ENCODE peak calls at places on chromosome 11, in six cellular contexts. A is H9, V is IMR-90, X is neuronal stem cell, F is mesenchymal stem cell, R is H1. Y is an unnamed sample.

GRCh38 chr11:2665747-2666710 is 33.8 kb downstream of the KCNQ1OT1 start:
- DNase-seq in A (peak), X (no peak), F (no peak), R (no peak), V (no peak), Y (no peak)

GRCh38 chr11:125978171-125978570 is 32.3 kb downstream of the VSIG10L2 start:
- DNase-seq in F (no peak), X (no peak), V (no peak), A (no peak), R (no peak), Y (no peak)

GRCh38 chr11:60018058-60018457 is 1.1 kb downstream of the OOSP4B start:
- DNase-seq in F (no peak), A (no peak), X (no peak), R (no peak), V (no peak), Y (no peak)

GRCh38 chr11:134119094-134119493 is 50.2 kb downstream of the JAM3 start:
- DNase-seq in A (no peak), R (no peak), F (peak), V (peak), X (no peak), Y (no peak)

GRCh38 chr11:118530683-118531596 is at the start of gene TMEM25:
- DNase-seq in A (peak), F (peak), V (peak), X (peak), R (peak), Y (peak)

GRCh38 chr11:628056-628455 is 1.1 kb upstream of the SCT start:
- DNase-seq in F (no peak), V (no peak), A (no peak), X (no peak), R (peak), Y (no peak)

GRCh38 chr11:82692981-82693380 is 40.7 kb downstream of the FAM181B start:
- DNase-seq in F (no peak), A (no peak), X (no peak), V (no peak), R (no peak), Y (no peak)

GRCh38 chr11:1938343-1939005 is 8.7 kb upstream of the MRPL23 start:
- DNase-seq in A (no peak), R (peak), F (no peak), V (no peak), X (no peak), Y (no peak)

GRCh38 chr11:10728779-10729472 is 22.1 kb upstream of the CTR9 start:
- DNase-seq in F (peak), X (peak), V (peak), A (peak), R (peak), Y (no peak)
- H3K4ac ChIP-seq in F (peak), X (no peak), V (peak), A (no peak), R (no peak), Y (no peak)

GRCh38 chr11:69702769-69703510 is 882 bp downstream of the FGF19 start:
- DNase-seq in A (peak), X (no peak), R (peak), V (no peak), F (peak), Y (no peak)
- H3K23ac ChIP-seq in A (no peak), X (peak), R (no peak), V (no peak), F (no peak), Y (no peak)

DNA sequence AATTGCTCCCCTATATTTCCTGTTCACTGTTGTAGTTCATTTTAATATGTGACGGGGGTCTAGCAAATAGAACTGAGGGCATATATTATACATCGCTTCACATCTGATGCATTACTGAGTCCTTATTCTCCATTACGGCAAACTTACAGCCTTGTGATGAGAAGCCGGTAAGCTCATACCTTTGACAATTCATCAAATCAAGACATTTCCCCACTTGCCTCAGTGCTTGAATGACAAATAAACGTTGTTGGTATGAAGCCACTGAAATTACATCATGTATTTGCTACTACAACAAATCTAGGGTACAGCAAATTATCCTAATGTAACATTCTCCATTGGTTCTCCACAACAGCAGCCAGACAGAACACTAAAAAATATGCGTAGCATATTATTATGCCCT is 1999.8 kb downstream of the LRRC4C start:
- DNase-seq in F (no peak), X (no peak), A (no peak), R (no peak), V (no peak), Y (no peak)
- H2AFZ ChIP-seq in F (no peak), X (no peak), A (no peak), R (no peak), V (no peak), Y (no peak)

DNA sequence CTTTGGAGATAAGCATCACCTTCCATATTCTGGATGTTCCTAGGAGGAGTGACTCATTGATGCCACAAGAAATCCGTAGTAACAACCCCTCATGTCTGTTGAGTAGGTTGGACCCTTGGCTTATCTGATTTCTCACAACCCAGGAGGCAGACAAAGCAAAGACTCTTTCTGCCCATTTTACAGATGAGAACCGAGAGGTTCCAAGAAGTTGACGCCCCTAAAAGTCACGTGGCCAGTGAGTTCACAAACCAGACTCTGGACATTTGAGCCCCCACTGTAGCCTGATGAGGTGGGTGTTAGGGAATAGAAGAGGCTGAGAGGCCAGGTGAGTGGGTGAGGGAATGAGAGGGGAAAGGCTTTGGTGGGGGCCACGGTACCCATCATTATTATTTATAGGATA is 70.3 kb downstream of the TSPAN18 start:
- DNase-seq in V (no peak), F (no peak), A (no peak), R (no peak), X (no peak), Y (peak)
- H3K4ac ChIP-seq in V (no peak), F (no peak), A (no peak), R (no peak), X (no peak), Y (no peak)

DNA sequence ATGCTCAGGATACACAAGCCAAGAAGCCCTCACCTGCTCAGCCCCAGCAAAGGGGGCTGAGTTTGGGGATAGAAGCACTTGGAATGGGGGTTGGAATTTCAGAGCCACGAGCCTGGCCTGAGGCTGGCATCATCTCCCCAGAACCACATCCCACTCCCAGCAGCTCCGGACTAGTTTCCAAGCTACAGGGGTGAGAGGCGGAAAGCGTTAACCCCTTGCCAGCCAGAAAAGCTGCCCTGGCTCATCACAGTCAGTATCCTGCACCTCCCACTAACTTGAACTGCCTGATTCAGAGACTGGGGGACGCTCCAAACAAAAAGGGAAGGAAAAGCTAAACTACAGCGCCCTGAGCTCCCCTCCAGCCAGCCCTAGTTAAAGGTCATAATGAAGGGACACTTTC is 19.0 kb upstream of the CHST1 start:
- DNase-seq in A (no peak), X (no peak), V (no peak), F (no peak), R (no peak), Y (no peak)
- H3K23ac ChIP-seq in A (no peak), X (no peak), V (no peak), F (no peak), R (no peak), Y (no peak)

DNA sequence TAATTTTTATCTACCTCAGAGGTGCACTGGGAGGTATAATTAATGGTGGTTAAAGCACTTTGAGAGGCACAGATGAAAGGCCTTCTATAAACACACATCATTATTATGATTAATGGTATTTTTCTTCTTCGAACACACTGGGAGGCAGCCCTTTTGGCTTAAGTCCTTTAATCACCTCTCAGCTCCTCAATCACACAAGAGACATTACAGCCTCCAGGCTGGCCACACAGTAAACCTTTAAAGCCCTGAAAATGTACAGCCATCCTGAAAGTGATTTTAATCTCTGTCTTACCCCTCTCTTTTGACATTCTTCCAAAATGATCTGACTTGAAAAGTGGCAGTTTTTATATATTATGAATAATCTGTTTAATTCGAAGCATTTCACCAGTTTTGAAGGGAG is 54.3 kb upstream of the VSTM5 start:
- DNase-seq in A (no peak), V (no peak), X (no peak), R (no peak), F (no peak), Y (no peak)
- H2AFZ ChIP-seq in A (no peak), V (no peak), X (no peak), R (no peak), F (no peak), Y (no peak)

GRCh38 chr11:89516496-89516895 is 25.3 kb upstream of the NOX4 start:
- DNase-seq in V (no peak), X (no peak), F (no peak), R (no peak), A (no peak), Y (peak)
- H3K4ac ChIP-seq in V (no peak), X (no peak), F (no peak), R (no peak), A (no peak), Y (no peak)

GRCh38 chr11:34215806-34216453 is 110.5 kb downstream of the NAT10 start:
- DNase-seq in X (no peak), A (no peak), F (no peak), R (no peak), V (peak), Y (no peak)

GRCh38 chr11:34209809-34210208 is 104.4 kb downstream of the NAT10 start:
- DNase-seq in V (no peak), X (no peak), R (no peak), F (no peak), A (no peak), Y (no peak)

GRCh38 chr11:34218067-34218466 is 112.6 kb downstream of the NAT10 start:
- DNase-seq in F (no peak), V (no peak), R (no peak), X (no peak), A (no peak), Y (no peak)

GRCh38 chr11:34214961-34215805 is 109.8 kb downstream of the NAT10 start:
- DNase-seq in V (peak), R (no peak), A (no peak), X (no peak), F (peak), Y (peak)

GRCh38 chr11:34213366-34213765 is 107.9 kb downstream of the NAT10 start:
- DNase-seq in R (no peak), A (no peak), F (peak), V (peak), X (no peak), Y (peak)
- H3K23ac ChIP-seq in R (no peak), A (no peak), F (no peak), V (no peak), X (no peak), Y (no peak)

GRCh38 chr11:62611705-62612365 is 740 bp downstream of the EML3 start:
- DNase-seq in R (peak), X (no peak), A (peak), V (peak), F (peak), Y (no peak)

GRCh38 chr11:62610814-62611704 is 1.5 kb downstream of the EML3 start:
- DNase-seq in R (no peak), A (no peak), X (no peak), F (no peak), V (no peak), Y (no peak)

GRCh38 chr11:62614275-62614674 is 1.2 kb downstream of the ROM1 start:
- DNase-seq in V (no peak), X (no peak), R (no peak), A (no peak), F (no peak), Y (peak)

GRCh38 chr11:62613275-62613864 is 313 bp downstream of the ROM1 start:
- DNase-seq in V (no peak), A (no peak), F (no peak), X (no peak), R (no peak), Y (no peak)

GRCh38 chr11:62612366-62613274 is at the start of the genes EML3 and ROM1:
- DNase-seq in R (peak), X (peak), F (peak), V (peak), A (peak), Y (peak)
- H2AFZ ChIP-seq in R (peak), X (peak), F (peak), V (peak), A (no peak), Y (peak)

DNA sequence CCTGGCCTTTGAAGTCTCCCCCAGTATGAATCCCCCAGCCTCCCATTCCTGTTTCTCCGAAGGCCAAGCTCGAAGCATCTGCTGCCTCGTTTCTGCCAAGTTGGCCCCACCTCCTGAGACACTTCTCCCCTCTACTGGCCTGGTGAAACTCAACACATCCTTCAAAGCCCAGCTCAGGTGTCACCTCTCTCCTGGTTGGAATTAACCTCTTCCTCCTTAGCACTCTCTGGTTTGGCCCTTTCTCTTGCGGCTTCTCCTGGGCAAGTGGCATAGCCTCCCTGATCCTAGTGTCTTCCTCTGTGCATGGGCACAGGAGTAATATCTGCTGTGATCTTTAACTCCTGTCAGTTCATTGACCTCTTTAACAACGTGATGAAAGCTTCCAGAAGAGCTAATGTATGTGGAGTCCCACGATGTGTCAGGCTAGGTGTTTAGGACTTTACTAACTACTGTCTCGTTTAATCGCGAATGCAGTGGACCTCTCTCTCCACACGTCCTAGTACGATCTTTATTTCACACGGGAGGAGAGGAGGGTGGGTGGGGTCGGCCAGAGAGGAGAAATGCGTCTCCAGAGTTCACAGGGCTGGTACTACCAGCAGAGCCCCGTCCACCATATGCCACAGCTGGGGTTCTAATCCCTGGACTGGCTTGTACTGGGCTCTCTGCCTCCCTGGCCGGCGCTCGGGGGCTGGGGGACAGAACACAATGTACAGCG is 824 bp upstream of the PTPRJ start:
- DNase-seq in R (peak), F (peak), A (peak), V (no peak), X (peak), Y (no peak)
- H3K4ac ChIP-seq in R (peak), F (peak), A (no peak), V (peak), X (peak), Y (peak)

Y was measured in trophoblast cell.